ENCODE peak calls at places on chromosomes 12 and 14, in six cellular contexts. R is activated naive CD4-positive, alpha-beta T cell treated with anti-CD3 and anti-CD28 coated beads, Interleukin-2, amount 50 U/mL, for 72 hours; J is right cardiac atrium; K is esophagus mucosa; M is activated T-cell treated with anti-CD3 and anti-CD28 coated beads, Interleukin-2, amount 50 U/mL, for 72 hours; Y is SK-N-SH treated with all-trans-retinoic acid at 6 μM for 48 hours. N is an unnamed sample.

GRCh38 chr12:104421343-104421742 is 35.4 kb upstream of the CHST11 start:
- ATAC-seq in J (no peak), K (no peak), M (peak; percentile 21), Y (no peak), R (no peak), N (no peak)

GRCh38 chr14:94761348-94761998 is 8.4 kb downstream of the GSC start:
- ATAC-seq in M (no peak), R (no peak), J (no peak), Y (no peak), K (no peak), N (peak; percentile 84)

GRCh38 chr12:64010069-64010686 is 165.7 kb downstream of the SRGAP1 start:
- ATAC-seq in Y (peak; percentile 35), K (no peak), J (no peak), R (no peak), M (no peak), N (peak; percentile 56)

GRCh38 chr12:99648183-99648582 is 630 bp downstream of the GARIN6 start:
- ATAC-seq in Y (no peak), K (no peak), J (no peak), M (no peak), R (no peak), N (peak; percentile 19)

GRCh38 chr14:34620115-34620514 is 9.8 kb downstream of the SNX6 start:
- ATAC-seq in Y (no peak), R (no peak), J (no peak), K (no peak), M (no peak), N (no peak)

GRCh38 chr12:61356485-61356884 is 903.7 kb upstream of the USP15 start:
- ATAC-seq in R (no peak), K (no peak), Y (no peak), M (no peak), J (peak; percentile 14), N (no peak)

GRCh38 chr12:93415723-93416464 is 25.9 kb downstream of the UBE2N start:
- ATAC-seq in M (peak; percentile 33), K (no peak), Y (peak; percentile 17), R (peak; percentile 68), J (peak; percentile 75), N (no peak)

GRCh38 chr12:54417712-54418440 is 1.2 kb downstream of the ITGA5 start:
- ATAC-seq in M (peak; percentile 31), K (no peak), Y (peak; percentile 28), J (peak; percentile 8), R (peak; percentile 27), N (no peak)

GRCh38 chr14:48725001-48725734 is 861.0 kb downstream of the RPS29 start:
- ATAC-seq in R (no peak), J (no peak), Y (no peak), K (no peak), M (no peak), N (no peak)

GRCh38 chr12:5335059-5335458 is 96.8 kb upstream of the NTF3 start:
- ATAC-seq in J (no peak), R (no peak), Y (no peak), K (peak; percentile 71), M (no peak), N (no peak)

GRCh38 chr12:65926119-65927004 is 102.1 kb downstream of the HMGA2 start:
- ATAC-seq in J (no peak), Y (peak; percentile 6), K (no peak), R (no peak), M (no peak), N (no peak)

GRCh38 chr12:115103884-115104883 is 420.2 kb upstream of the TBX3 start:
- ATAC-seq in R (no peak), K (no peak), M (no peak), Y (no peak), J (peak; percentile 68), N (no peak)

GRCh38 chr12:45426294-45426693 is 210.4 kb downstream of the ANO6 start:
- ATAC-seq in K (no peak), Y (no peak), J (peak; percentile 84), M (no peak), R (no peak), N (no peak)

GRCh38 chr12:114944736-114945135 is 260.8 kb upstream of the TBX3 start:
- ATAC-seq in J (no peak), Y (no peak), R (no peak), M (no peak), K (no peak), N (no peak)

GRCh38 chr12:115983226-115983798 is 294.2 kb downstream of the MED13L start:
- ATAC-seq in J (no peak), M (no peak), Y (no peak), K (no peak), R (no peak), N (no peak)

GRCh38 chr12:129563266-129563665 is 340.6 kb downstream of the TMEM132D start:
- ATAC-seq in Y (no peak), K (no peak), R (no peak), J (no peak), M (no peak), N (no peak)

GRCh38 chr12:112971248-112971647 is 7.1 kb upstream of the OAS2 start:
- ATAC-seq in M (no peak), K (no peak), R (no peak), Y (peak; percentile 62), J (peak; percentile 47), N (no peak)

GRCh38 chr12:24922109-24922508 is 26.8 kb downstream of the BCAT1 start:
- ATAC-seq in J (no peak), K (no peak), R (no peak), M (peak; percentile 35), Y (no peak), N (no peak)

GRCh38 chr12:93758974-93759373 is 81.8 kb downstream of the CRADD start:
- ATAC-seq in K (no peak), R (no peak), J (no peak), M (no peak), Y (no peak), N (no peak)

GRCh38 chr12:108312073-108312884 is 26.8 kb downstream of the CMKLR1 start:
- ATAC-seq in M (no peak), J (no peak), R (no peak), Y (no peak), K (no peak), N (no peak)

GRCh38 chr12:89858718-89859117 is 150.1 kb upstream of the ATP2B1 start:
- ATAC-seq in K (no peak), M (peak; percentile 69), J (no peak), Y (no peak), R (no peak), N (no peak)

GRCh38 chr12:123019841-123020138 is 39.3 kb downstream of the ARL6IP4 start:
- ATAC-seq in K (no peak), R (no peak), J (no peak), M (no peak), Y (no peak), N (no peak)